ENCODE peak calls at places on chromosomes 16 and 17, in five cellular contexts. A is A549, D is activated B cell treated with CpG ODN at 0.5 μM for 24 hours, S is mammary epithelial cell, Y is omental fat pad. W is an unnamed sample.

GRCh38 chr16:78817442-78817829 is 718.0 kb downstream of the WWOX start:
- DNase-seq in A (no peak), D (no peak), S (no peak), Y (no peak), W (no peak)

GRCh38 chr17:77473615-77474226 is 333.0 kb downstream of the SEC14L1 start:
- DNase-seq in A (no peak), D (no peak), S (peak), Y (no peak), W (no peak)

GRCh38 chr17:60164697-60165096 is 14.9 kb downstream of the CA4 start:
- DNase-seq in A (no peak), D (no peak), S (no peak), Y (no peak), W (no peak)

GRCh38 chr17:50872710-50873424 is 6.7 kb upstream of the TOB1 start:
- DNase-seq in A (no peak), D (no peak), S (peak), Y (no peak), W (no peak)

GRCh38 chr16:47503936-47504335 is 42.8 kb downstream of the PHKB start:
- DNase-seq in A (no peak), D (no peak), S (peak), Y (no peak), W (no peak)

GRCh38 chr16:2057438-2057837 is 9.7 kb downstream of the TSC2 start:
- DNase-seq in A (no peak), D (no peak), S (no peak), Y (no peak), W (no peak)

GRCh38 chr16:15899538-15900100 is 11.2 kb upstream of the CEP20 start:
- DNase-seq in A (peak), D (no peak), S (peak), Y (peak), W (no peak)

GRCh38 chr17:41415411-41415810 is 9.0 kb downstream of the KRT37 start:
- DNase-seq in A (no peak), D (no peak), S (no peak), Y (no peak), W (no peak)

GRCh38 chr16:53175118-53175517 is 120.3 kb downstream of the CHD9 start:
- DNase-seq in A (no peak), D (no peak), S (no peak), Y (no peak), W (no peak)

GRCh38 chr16:89370081-89370511 is 120.3 kb downstream of the ANKRD11 start:
- DNase-seq in A (no peak), D (no peak), S (peak), Y (no peak), W (no peak)

GRCh38 chr16:69243479-69243878 is 56.5 kb downstream of the SNTB2 start:
- DNase-seq in A (no peak), D (no peak), S (no peak), Y (no peak), W (no peak)

GRCh38 chr17:41624208-41625101 is at the start of gene KRT17:
- DNase-seq in A (no peak), D (no peak), S (peak), Y (no peak), W (peak)

GRCh38 chr17:72569193-72569946 is 448.6 kb downstream of the SOX9 start:
- DNase-seq in A (no peak), D (no peak), S (no peak), Y (no peak), W (no peak)

GRCh38 chr17:30321314-30321713 is 12.5 kb downstream of the TMIGD1 start:
- DNase-seq in A (peak), D (no peak), S (no peak), Y (no peak), W (no peak)

DNA sequence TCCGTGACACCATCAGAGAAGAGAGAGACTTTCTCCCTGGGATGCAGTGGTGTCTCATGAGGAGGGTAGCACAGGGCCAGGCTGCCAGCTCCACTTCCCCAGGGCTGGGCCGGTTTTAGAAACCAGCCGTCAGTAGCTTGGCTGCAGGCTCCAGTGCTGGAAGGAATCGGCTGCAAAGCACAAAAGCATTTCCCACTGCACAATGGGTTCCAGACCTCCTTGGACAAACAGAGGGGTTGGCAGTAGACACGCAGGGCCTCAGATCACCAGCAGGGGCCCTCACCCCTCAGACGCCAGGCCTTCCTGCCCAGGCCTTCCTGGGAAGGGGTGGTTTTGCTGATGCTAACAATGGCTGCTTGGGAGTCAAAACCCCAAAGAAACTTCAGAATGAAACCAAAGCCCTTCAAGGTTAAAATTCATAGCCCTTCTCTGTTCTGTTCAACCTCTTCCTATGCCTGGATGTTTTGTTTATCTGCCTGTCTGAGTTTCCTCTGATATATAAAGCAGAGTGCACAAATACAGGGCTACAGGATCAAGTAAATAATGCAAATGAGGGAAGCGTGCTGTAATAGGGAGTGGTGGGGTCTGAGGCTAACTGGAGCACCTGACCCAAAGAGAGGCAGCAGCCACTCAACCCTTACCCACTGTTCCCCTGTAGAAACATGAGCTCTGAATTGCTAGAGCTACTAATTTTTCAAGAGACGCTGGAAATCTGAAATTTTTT is 26.2 kb downstream of the TEKT5 start:
- DNase-seq in A (peak), D (no peak), S (no peak), Y (no peak), W (no peak)
- TF ChIP-seq CTCF in A (no peak), D (no peak), S (peak), Y (no peak), W (no peak)

GRCh38 chr16:68022728-68023537 is at the start of the genes DDX28 and DUS2:
- DNase-seq in A (peak), D (peak), S (peak), Y (peak), W (peak)
- TF ChIP-seq CTCF in A (no peak), D (no peak), S (no peak), Y (no peak), W (no peak)

DNA sequence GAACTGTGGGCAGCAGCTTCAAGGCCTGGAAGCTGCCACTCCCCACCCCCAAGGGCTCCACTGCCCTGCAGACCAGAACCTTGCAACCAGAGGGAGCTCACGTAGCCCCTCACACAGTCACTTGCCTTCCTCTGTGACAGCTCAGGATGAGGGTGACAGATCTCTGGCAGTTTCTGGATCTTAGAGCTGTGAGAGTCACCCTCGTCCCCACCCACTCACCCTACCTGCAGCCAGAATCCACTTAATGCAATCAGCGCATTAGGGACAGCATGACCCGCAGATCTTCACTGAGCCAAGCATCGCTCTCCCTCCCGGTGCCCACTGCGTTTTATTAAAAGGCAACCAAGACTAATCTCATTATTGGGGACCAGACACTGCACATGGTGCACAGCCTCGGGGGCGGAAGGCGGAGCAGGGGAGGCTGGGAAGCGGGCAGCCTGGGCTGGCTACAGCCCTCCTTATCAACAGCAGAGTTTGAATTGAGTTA is 3.5 kb downstream of the CYB561 start:
- DNase-seq in A (peak), D (no peak), S (no peak), Y (no peak), W (no peak)
- TF ChIP-seq CTCF in A (peak), D (no peak), S (no peak), Y (no peak), W (no peak)

DNA sequence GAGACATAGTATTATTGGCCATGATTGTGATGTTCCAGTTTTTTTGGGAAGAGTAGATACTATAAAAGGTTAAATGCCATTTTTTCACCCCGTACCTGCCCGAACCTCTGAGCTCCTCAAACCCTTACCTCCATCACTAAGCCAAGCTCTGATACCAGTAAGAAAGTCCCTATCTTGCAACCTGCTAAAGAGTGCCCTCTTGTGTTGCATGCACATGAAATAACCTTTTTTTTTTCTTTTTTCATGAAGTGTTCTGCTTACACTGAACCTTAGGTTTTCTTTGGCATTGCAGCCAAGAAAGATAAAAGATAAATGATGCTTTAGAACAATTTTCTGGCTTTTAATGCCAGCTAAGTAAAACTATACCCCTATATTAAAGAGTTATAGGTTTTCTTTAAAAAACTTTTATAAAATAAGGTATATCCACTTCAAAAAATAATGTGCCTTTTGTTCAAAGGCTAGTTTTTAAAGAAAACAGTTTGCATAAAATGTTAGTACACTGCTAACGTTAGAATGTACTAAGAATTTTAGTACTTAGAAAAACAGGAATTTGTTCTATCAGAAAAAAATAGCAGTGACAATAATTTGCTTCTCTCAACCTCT is 295.3 kb upstream of the PMFBP1 start:
- DNase-seq in A (peak), D (no peak), S (peak), Y (no peak), W (no peak)
- TF ChIP-seq CTCF in A (peak), D (no peak), S (peak), Y (no peak), W (no peak)

W was measured in mesothelial cell of epicardium.